ENCODE peak calls at places on chromosomes 13 and 19, in five cellular contexts. One of them, this sample, is unnamed.

GRCh38 chr19:47626238-47626637 is 17.3 kb downstream of the BICRA start:
- DNase-seq in NT2/D1: no peak
- DNase-seq in breast epithelium: no peak
- DNase-seq in amygdala: no peak
- DNase-seq in posterior cingulate gyrus: no peak
- DNase-seq in this sample: no peak

GRCh38 chr13:26499209-26499601 is 58.3 kb upstream of the WASF3 start:
- DNase-seq in NT2/D1: no peak
- DNase-seq in breast epithelium: no peak
- DNase-seq in amygdala: no peak
- DNase-seq in posterior cingulate gyrus: no peak
- DNase-seq in this sample: no peak

GRCh38 chr19:18496167-18496979 is 25.5 kb downstream of the ELL start:
- DNase-seq in posterior cingulate gyrus: no peak
- DNase-seq in NT2/D1: no peak
- DNase-seq in breast epithelium: no peak
- DNase-seq in amygdala: no peak
- DNase-seq in this sample: peak; percentile 81

GRCh38 chr13:23723463-23723862 is 153.3 kb downstream of the TNFRSF19 start:
- DNase-seq in breast epithelium: no peak
- DNase-seq in posterior cingulate gyrus: no peak
- DNase-seq in amygdala: no peak
- DNase-seq in NT2/D1: no peak
- DNase-seq in this sample: no peak

GRCh38 chr19:21586341-21587116 is 81.1 kb downstream of the ZNF429 start:
- DNase-seq in posterior cingulate gyrus: no peak
- DNase-seq in amygdala: no peak
- DNase-seq in NT2/D1: no peak
- DNase-seq in breast epithelium: no peak
- DNase-seq in this sample: no peak

GRCh38 chr19:44644391-44645016 is 794 bp downstream of the PVR start:
- DNase-seq in NT2/D1: no peak
- DNase-seq in breast epithelium: no peak
- DNase-seq in posterior cingulate gyrus: no peak
- DNase-seq in amygdala: no peak
- DNase-seq in this sample: no peak

GRCh38 chr13:32734511-32734910 is 148.3 kb downstream of the PDS5B start:
- DNase-seq in posterior cingulate gyrus: no peak
- DNase-seq in NT2/D1: no peak
- DNase-seq in breast epithelium: no peak
- DNase-seq in amygdala: no peak
- DNase-seq in this sample: no peak

GRCh38 chr13:52846567-52847321 is 1.7 kb downstream of the PCDH8 start:
- DNase-seq in breast epithelium: no peak
- DNase-seq in posterior cingulate gyrus: peak; percentile 53
- DNase-seq in amygdala: peak; percentile 12
- DNase-seq in NT2/D1: no peak
- DNase-seq in this sample: no peak

GRCh38 chr13:43196171-43196611 is 172.8 kb downstream of the DNAJC15 start:
- DNase-seq in NT2/D1: no peak
- DNase-seq in posterior cingulate gyrus: no peak
- DNase-seq in amygdala: no peak
- DNase-seq in breast epithelium: no peak
- DNase-seq in this sample: no peak

GRCh38 chr19:39310558-39311311 is 9.9 kb downstream of the LRFN1 start:
- DNase-seq in amygdala: peak; percentile 36
- DNase-seq in NT2/D1: no peak
- DNase-seq in posterior cingulate gyrus: peak; percentile 76
- DNase-seq in breast epithelium: no peak
- DNase-seq in this sample: no peak

GRCh38 chr19:35135389-35135909 is 590 bp upstream of the LGI4 start:
- DNase-seq in breast epithelium: no peak
- DNase-seq in amygdala: peak; percentile 63
- DNase-seq in posterior cingulate gyrus: peak; percentile 79
- DNase-seq in NT2/D1: no peak
- DNase-seq in this sample: peak; percentile 57

GRCh38 chr19:12778020-12778904 is 2.9 kb upstream of the HOOK2 start:
- DNase-seq in breast epithelium: peak; percentile 85
- DNase-seq in posterior cingulate gyrus: peak; percentile 44
- DNase-seq in NT2/D1: no peak
- DNase-seq in amygdala: no peak
- DNase-seq in this sample: peak; percentile 64

GRCh38 chr19:3243851-3244700 is 19.6 kb downstream of the CELF5 start:
- DNase-seq in NT2/D1: peak; percentile 51
- DNase-seq in breast epithelium: no peak
- DNase-seq in posterior cingulate gyrus: no peak
- DNase-seq in amygdala: no peak
- DNase-seq in this sample: peak; percentile 74

GRCh38 chr19:2047076-2047448 is 4.0 kb downstream of the MKNK2 start:
- DNase-seq in amygdala: no peak
- DNase-seq in breast epithelium: no peak
- DNase-seq in NT2/D1: no peak
- DNase-seq in posterior cingulate gyrus: no peak
- DNase-seq in this sample: no peak

GRCh38 chr19:50808856-50809255 is 14.7 kb downstream of the KLK1 start:
- DNase-seq in NT2/D1: no peak
- DNase-seq in amygdala: no peak
- DNase-seq in posterior cingulate gyrus: no peak
- DNase-seq in breast epithelium: no peak
- DNase-seq in this sample: no peak

GRCh38 chr19:42122691-42123607 is 9.3 kb downstream of the POU2F2 start:
- DNase-seq in posterior cingulate gyrus: no peak
- DNase-seq in breast epithelium: no peak
- DNase-seq in NT2/D1: no peak
- DNase-seq in amygdala: no peak
- DNase-seq in this sample: peak; percentile 11

GRCh38 chr19:56566904-56567273 is 379 bp upstream of the ZNF470 start:
- DNase-seq in amygdala: no peak
- DNase-seq in NT2/D1: no peak
- DNase-seq in breast epithelium: peak; percentile 52
- DNase-seq in posterior cingulate gyrus: peak; percentile 49
- DNase-seq in this sample: peak; percentile 50

This sample was measured in MV-4-11.